ENCODE peak calls at places on chromosomes 11 and 22, in nine cellular contexts. N is AG09309, W is endothelial cell, Z is upper lobe of right lung, K is ovary, X is cardiac fibroblast, B is WTC11, M is fibroblast of pulmonary artery, E is suprapubic skin. L is an unnamed sample.

GRCh38 chr11:350723-351255 is 18.5 kb upstream of the B4GALNT4 start:
- DNase-seq in Z (no peak), B (no peak), N (no peak), M (no peak), K (peak), W (no peak), X (peak), E (peak), L (no peak)

GRCh38 chr22:29195118-29195963 is 10.4 kb upstream of the EMID1 start:
- DNase-seq in X (peak), B (no peak), K (no peak), N (no peak), W (no peak), M (no peak), Z (peak), E (no peak), L (peak)

GRCh38 chr11:128592454-128592853 is 5.1 kb upstream of the ETS1 start:
- DNase-seq in W (no peak), B (no peak), X (no peak), E (no peak), N (no peak), Z (no peak), M (no peak), K (no peak), L (no peak)

GRCh38 chr11:46673713-46674462 is 26.5 kb downstream of the ARHGAP1 start:
- DNase-seq in W (no peak), M (no peak), K (no peak), N (no peak), E (peak), Z (peak), X (no peak), B (no peak), L (no peak)

GRCh38 chr11:2812371-2812991 is 73.1 kb downstream of the CDKN1C start:
- DNase-seq in W (no peak), N (no peak), K (peak), M (peak), E (no peak), Z (peak), X (peak), B (no peak), L (no peak)

GRCh38 chr22:38402204-38402603 is 52.8 kb downstream of the KCNJ4 start:
- DNase-seq in W (no peak), X (no peak), E (no peak), Z (peak), N (no peak), M (no peak), B (no peak), K (no peak), L (no peak)

GRCh38 chr22:40690370-40690769 is 11.1 kb downstream of the MCHR1 start:
- DNase-seq in Z (no peak), W (no peak), M (no peak), K (no peak), E (no peak), N (no peak), X (no peak), B (peak), L (no peak)

GRCh38 chr11:94134651-94135512 is 6.2 kb downstream of the PANX1 start:
- DNase-seq in M (peak), W (no peak), N (no peak), Z (no peak), X (peak), K (peak), E (no peak), B (no peak), L (peak)

GRCh38 chr22:46684706-46685105 is 53.3 kb downstream of the CERK start:
- DNase-seq in N (no peak), E (no peak), X (no peak), K (no peak), Z (no peak), B (no peak), M (no peak), W (no peak), L (peak)

GRCh38 chr11:6284250-6284649 is 24.6 kb downstream of the CCKBR start:
- DNase-seq in B (no peak), K (no peak), X (no peak), N (no peak), Z (no peak), E (no peak), M (no peak), W (no peak), L (no peak)

GRCh38 chr11:75240381-75241035 is at the start of gene TPBGL:
- DNase-seq in B (peak), N (no peak), W (peak), X (peak), E (peak), Z (peak), M (no peak), K (no peak), L (peak)

GRCh38 chr11:36056160-36056751 is 112.4 kb downstream of the LDLRAD3 start:
- DNase-seq in B (peak), E (no peak), W (peak), X (peak), M (peak), Z (no peak), N (no peak), K (peak), L (peak)

GRCh38 chr22:29268511-29269229 is 602 bp downstream of the EWSR1 start:
- DNase-seq in W (peak), M (peak), B (peak), K (peak), X (peak), N (no peak), Z (peak), E (no peak), L (peak)

GRCh38 chr11:128389461-128389976 is 197.8 kb downstream of the ETS1 start:
- DNase-seq in E (no peak), K (no peak), X (no peak), B (no peak), N (no peak), Z (no peak), M (no peak), W (no peak), L (no peak)

GRCh38 chr22:40592352-40593113 is 44.0 kb downstream of the MRTFA start:
- DNase-seq in X (no peak), N (no peak), Z (no peak), E (no peak), W (no peak), K (no peak), M (no peak), B (no peak), L (no peak)

GRCh38 chr22:23315341-23315917 is 135.1 kb downstream of the BCR start:
- DNase-seq in M (peak), N (peak), B (peak), X (peak), E (no peak), W (peak), Z (peak), K (peak), L (peak)

GRCh38 chr11:130020323-130020722 is 17.7 kb upstream of the PRDM10 start:
- DNase-seq in B (no peak), E (no peak), N (no peak), W (no peak), X (peak), K (no peak), M (peak), Z (no peak), L (no peak)

GRCh38 chr11:67006029-67006884 is 16.7 kb upstream of the SYT12 start:
- DNase-seq in E (no peak), M (peak), K (no peak), B (peak), N (no peak), X (no peak), Z (no peak), W (no peak), L (peak)

GRCh38 chr11:122439911-122440782 is 215.4 kb upstream of the UBASH3B start:
- DNase-seq in Z (no peak), K (peak), M (peak), W (peak), E (no peak), X (peak), N (no peak), B (peak), L (no peak)

GRCh38 chr11:35747638-35748037 is 85.1 kb downstream of the TRIM44 start:
- DNase-seq in B (no peak), W (no peak), M (no peak), N (no peak), K (no peak), E (no peak), X (no peak), Z (no peak), L (no peak)

GRCh38 chr22:41382098-41382578 is 396 bp downstream of the TEF start:
- DNase-seq in B (peak), N (no peak), X (peak), Z (peak), M (peak), K (peak), W (peak), E (peak), L (no peak)

GRCh38 chr11:69301491-69302401 is 7.8 kb downstream of the MYEOV start:
- DNase-seq in K (no peak), E (peak), N (no peak), B (no peak), W (no peak), Z (peak), X (no peak), M (peak), L (peak)

GRCh38 chr22:43260346-43260745 is 73.4 kb upstream of the TTLL12 start:
- DNase-seq in W (no peak), M (no peak), N (no peak), Z (no peak), E (no peak), K (no peak), X (no peak), B (no peak), L (no peak)

GRCh38 chr11:72378704-72379383 is 55.5 kb downstream of the CLPB start:
- DNase-seq in N (peak), Z (no peak), W (no peak), X (peak), E (no peak), M (peak), K (peak), B (no peak), L (no peak)

GRCh38 chr11:94928146-94928995 is 45.0 kb downstream of the CWC15 start:
- DNase-seq in Z (no peak), M (no peak), W (no peak), X (no peak), E (no peak), B (no peak), N (no peak), K (no peak), L (no peak)

GRCh38 chr11:112321521-112322172 is 61.0 kb upstream of the PLET1 start:
- DNase-seq in W (no peak), M (peak), K (peak), E (no peak), Z (peak), N (peak), X (peak), B (no peak), L (no peak)

GRCh38 chr11:74736031-74736430 is 4.8 kb upstream of the CHRDL2 start:
- DNase-seq in K (no peak), N (no peak), E (no peak), M (no peak), B (no peak), W (no peak), Z (no peak), X (no peak), L (no peak)

GRCh38 chr11:17541330-17541885 is 2.8 kb downstream of the USH1C start:
- DNase-seq in W (no peak), M (no peak), K (no peak), B (no peak), X (no peak), Z (no peak), E (no peak), N (no peak), L (no peak)

GRCh38 chr11:118148877-118149276 is 3.7 kb downstream of the SCN4B start:
- DNase-seq in W (no peak), B (no peak), K (no peak), N (no peak), M (no peak), X (no peak), Z (no peak), E (no peak), L (no peak)

GRCh38 chr11:22703561-22703960 is 37.1 kb downstream of the GAS2 start:
- DNase-seq in Z (no peak), W (no peak), E (no peak), B (no peak), K (no peak), M (peak), N (no peak), X (no peak), L (no peak)

DNA sequence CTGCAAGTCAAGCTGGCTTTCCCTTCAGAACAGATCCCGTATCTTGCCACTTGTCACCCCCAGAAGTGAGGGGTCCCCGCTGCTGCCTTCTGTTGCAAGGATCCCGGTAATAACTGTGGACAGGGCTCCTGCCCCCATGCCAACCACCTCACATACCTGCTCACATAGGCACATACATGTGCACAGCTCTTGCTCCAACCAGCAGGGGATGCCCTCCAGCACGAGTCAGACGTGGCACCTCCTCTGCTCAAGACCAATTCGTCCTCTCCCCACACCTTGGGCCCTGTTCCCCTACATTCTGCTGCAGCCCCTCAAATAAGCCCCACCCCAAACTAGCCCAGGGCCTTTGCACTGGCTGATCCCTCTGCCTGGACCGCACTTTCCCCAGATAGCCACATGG is 163.3 kb downstream of the CRYBB2 start:
- DNase-seq in M (no peak), X (no peak), N (no peak), B (no peak), E (no peak), W (no peak), Z (no peak), K (no peak), L (no peak)
- TF ChIP-seq CTCF in M (peak), X (peak), N (no peak), B (no peak), E (no peak), W (no peak), Z (no peak), K (no peak), L (peak)

GRCh38 chr22:31243339-31244043 is 31.4 kb downstream of the LIMK2 start:
- DNase-seq in Z (no peak), X (no peak), M (peak), B (no peak), N (no peak), K (no peak), W (no peak), E (no peak), L (no peak)
- TF ChIP-seq CTCF in Z (no peak), X (no peak), M (no peak), B (no peak), N (no peak), K (no peak), W (no peak), E (no peak), L (no peak)

GRCh38 chr11:15232496-15232895 is 117.8 kb downstream of the INSC start:
- DNase-seq in K (no peak), W (no peak), Z (no peak), M (no peak), E (no peak), N (no peak), X (no peak), B (no peak), L (no peak)

GRCh38 chr11:15229069-15229468 is 114.3 kb downstream of the INSC start:
- DNase-seq in N (no peak), M (no peak), B (no peak), K (no peak), Z (no peak), E (no peak), W (no peak), X (peak), L (no peak)

GRCh38 chr11:15236514-15236913 is 121.8 kb downstream of the INSC start:
- DNase-seq in N (no peak), B (no peak), M (no peak), X (no peak), Z (no peak), W (no peak), E (no peak), K (no peak), L (no peak)

GRCh38 chr11:15234796-15235195 is 120.1 kb downstream of the INSC start:
- DNase-seq in B (no peak), W (no peak), X (no peak), N (no peak), Z (no peak), M (no peak), E (no peak), K (no peak), L (no peak)

DNA sequence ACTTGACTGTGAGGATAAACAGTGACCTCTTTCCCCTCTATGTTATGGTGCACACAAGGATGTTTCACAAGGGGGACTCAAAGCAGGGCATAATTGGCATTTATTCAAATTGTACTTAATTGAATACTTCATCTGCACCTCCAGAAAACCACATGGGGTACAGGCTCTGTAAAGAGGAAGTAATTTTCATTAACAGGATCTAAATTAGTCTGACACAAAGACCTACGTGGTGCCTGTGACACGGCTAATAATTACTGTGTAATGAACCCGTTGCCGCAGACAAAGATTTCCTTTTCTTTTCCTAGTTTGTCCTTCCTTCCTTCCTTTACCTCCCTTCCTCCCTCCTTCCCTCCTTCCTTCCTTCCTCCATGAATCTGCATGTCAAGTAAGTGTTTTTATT is 118.7 kb downstream of the INSC start:
- DNase-seq in K (no peak), M (no peak), E (no peak), X (no peak), N (no peak), B (no peak), W (no peak), Z (no peak), L (no peak)
- TF ChIP-seq CTCF in K (no peak), M (no peak), E (no peak), X (no peak), N (no peak), B (no peak), W (no peak), Z (no peak), L (no peak)

GRCh38 chr22:45552580-45553332 is 50.1 kb downstream of the FBLN1 start:
- DNase-seq in X (peak), K (peak), B (no peak), M (peak), E (no peak), Z (peak), W (peak), N (peak), L (no peak)
- TF ChIP-seq CTCF in X (peak), K (no peak), B (no peak), M (peak), E (no peak), Z (no peak), W (no peak), N (peak), L (no peak)

DNA sequence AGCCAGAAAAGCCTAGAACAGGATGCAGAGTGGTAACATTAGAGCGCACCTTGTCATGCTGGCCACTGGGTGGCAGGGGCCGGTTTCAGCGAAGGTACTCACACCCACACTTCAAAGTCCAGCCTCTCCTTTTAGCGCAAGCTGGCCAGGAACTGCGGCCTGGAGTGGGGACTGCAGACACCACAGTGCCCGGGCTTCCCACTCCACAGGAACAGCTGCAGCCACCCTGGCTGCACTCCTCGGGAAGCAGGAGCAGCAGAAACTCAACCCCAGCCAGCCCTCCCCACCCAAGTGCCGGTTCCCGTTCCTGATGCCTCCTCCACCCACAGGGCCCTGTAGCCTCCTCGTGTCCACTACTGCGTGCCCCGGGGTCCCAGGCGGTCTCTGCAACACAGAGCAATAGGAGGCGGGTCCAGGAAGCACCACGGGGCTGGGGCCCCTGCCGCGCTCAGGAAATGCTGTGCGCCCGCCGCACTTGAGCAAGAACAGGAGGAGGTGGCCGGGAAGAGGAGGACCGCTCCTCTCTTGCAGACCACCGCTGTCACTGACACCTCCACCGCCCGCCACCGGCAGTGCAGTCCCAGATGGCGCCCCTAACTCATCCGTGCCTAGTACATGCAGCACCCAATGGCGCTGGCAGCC is 2.2 kb downstream of the RFPL2 start:
- DNase-seq in W (peak), X (peak), N (no peak), M (peak), B (peak), E (no peak), K (no peak), Z (peak), L (peak)
- TF ChIP-seq CTCF in W (peak), X (peak), N (peak), M (peak), B (peak), E (peak), K (no peak), Z (peak), L (peak)

DNA sequence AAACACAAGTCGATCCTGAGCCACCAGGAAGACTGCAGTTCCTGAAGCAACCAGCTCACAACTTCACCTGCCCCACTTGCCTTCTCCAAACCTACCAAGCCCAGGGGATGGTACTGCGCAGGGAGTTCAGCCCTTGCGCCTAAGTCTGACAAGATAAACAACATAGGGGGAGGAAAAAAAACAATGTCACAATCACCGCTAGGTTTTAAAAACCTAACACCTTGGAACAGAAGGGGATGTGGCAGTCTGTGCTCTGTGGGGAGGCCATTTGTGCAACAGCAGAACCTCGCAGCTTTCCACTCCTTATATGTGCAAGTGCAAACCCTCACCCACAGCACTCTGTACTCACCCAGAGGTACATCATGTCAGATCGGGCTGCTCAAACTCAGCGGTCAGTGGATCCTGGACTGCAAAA is 134.2 kb downstream of the RBFOX2 start:
- DNase-seq in N (no peak), Z (no peak), B (no peak), M (peak), W (no peak), K (no peak), E (no peak), X (peak), L (no peak)
- TF ChIP-seq CTCF in N (no peak), Z (no peak), B (no peak), M (no peak), W (no peak), K (no peak), E (no peak), X (no peak), L (no peak)

DNA sequence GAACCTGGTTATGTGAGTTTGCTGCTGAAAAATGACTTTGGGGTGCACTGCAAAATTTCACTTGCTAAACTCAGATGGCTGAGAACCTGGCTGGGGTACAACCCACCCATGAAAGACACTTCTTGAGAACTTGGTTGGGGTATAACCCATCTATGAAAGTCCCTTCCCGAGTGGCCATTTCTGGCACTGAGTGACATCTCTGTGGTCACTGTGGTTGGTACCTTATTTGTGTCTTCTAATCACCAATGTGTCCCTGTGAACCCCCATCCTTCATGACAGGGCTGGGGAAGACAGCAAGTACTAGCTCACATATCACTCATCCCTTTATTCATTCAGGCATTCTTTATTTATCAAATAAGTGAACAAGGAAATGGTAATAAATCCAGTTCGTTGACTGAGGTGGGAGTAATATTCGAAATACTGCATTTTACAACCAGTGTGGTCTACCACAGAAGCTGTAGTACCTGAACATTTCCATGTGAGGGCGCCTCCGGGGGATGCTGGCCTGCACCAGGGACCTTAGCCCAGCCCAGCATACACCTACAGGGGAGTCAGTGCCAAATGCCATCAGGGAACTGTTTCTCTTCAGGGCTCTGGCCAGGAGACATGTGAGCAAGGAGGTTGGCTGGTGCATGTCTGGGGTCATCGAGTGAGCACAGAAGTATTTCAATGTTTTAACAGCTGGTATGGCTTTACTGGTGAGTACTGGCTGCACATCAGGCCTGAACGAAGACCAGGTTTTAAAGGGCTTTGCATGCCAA is 122.1 kb downstream of the CSNK2A3 start:
- DNase-seq in M (no peak), N (no peak), Z (no peak), E (no peak), K (no peak), B (peak), W (peak), X (no peak), L (no peak)
- TF ChIP-seq CTCF in M (peak), N (peak), Z (peak), E (no peak), K (no peak), B (peak), W (peak), X (peak), L (peak)